ENCODE peak calls at places on chromosomes 1 and 21, in nine cellular contexts. J is tibial nerve, S is mucosa of descending colon, L is A549, C is psoas muscle, O is thoracic aorta, Q is heart left ventricle, F is cardiac muscle cell, N is cardiac fibroblast. E is an unnamed sample.

GRCh38 chr1:82015444-82015843 is 214.7 kb downstream of the ADGRL2 start:
- DNase-seq in F (no peak), L (no peak), C (no peak), Q (no peak), J (no peak), N (no peak), S (no peak), O (no peak), E (no peak)

GRCh38 chr1:100868364-100868995 is 26.2 kb downstream of the EXTL2 start:
- DNase-seq in L (no peak), N (peak; percentile 75), J (no peak), Q (no peak), O (no peak), C (no peak), F (peak; percentile 52), S (no peak), E (peak; percentile 37)

GRCh38 chr1:19365711-19366110 is 53.6 kb downstream of the SLC66A1 start:
- DNase-seq in S (no peak), Q (no peak), J (no peak), F (no peak), C (no peak), N (no peak), L (no peak), O (no peak), E (no peak)

GRCh38 chr21:26473471-26473870 is 99.6 kb downstream of the CYYR1 start:
- DNase-seq in O (no peak), F (no peak), S (no peak), J (no peak), Q (no peak), N (no peak), C (no peak), L (no peak), E (no peak)

GRCh38 chr1:156421062-156421938 is 52.3 kb downstream of the RHBG start:
- DNase-seq in S (peak; percentile 82), Q (peak; percentile 75), J (peak; percentile 55), O (peak; percentile 31), C (peak; percentile 89), F (peak; percentile 89), L (peak; percentile 98), N (peak; percentile 70), E (peak; percentile 77)

GRCh38 chr1:92709738-92710137 is 75.2 kb downstream of the EVI5 start:
- DNase-seq in N (peak; percentile 84), O (no peak), F (no peak), J (no peak), C (no peak), L (no peak), S (no peak), Q (no peak), E (peak; percentile 58)

GRCh38 chr1:20386682-20387081 is 96.0 kb downstream of the VWA5B1 start:
- DNase-seq in Q (no peak), L (no peak), F (no peak), O (no peak), S (no peak), C (no peak), N (no peak), J (no peak), E (no peak)

GRCh38 chr21:44533891-44534627 is 5.9 kb downstream of the KRTAP10-1 start:
- DNase-seq in N (no peak), Q (peak; percentile 22), F (no peak), S (peak; percentile 47), C (no peak), J (no peak), O (no peak), L (no peak), E (no peak)

GRCh38 chr21:18840239-18840638 is 436.7 kb upstream of the TMPRSS15 start:
- DNase-seq in C (no peak), N (peak; percentile 16), O (no peak), J (no peak), L (no peak), S (no peak), Q (no peak), F (no peak), E (no peak)

GRCh38 chr1:112444269-112444668 is 48.3 kb downstream of the CTTNBP2NL start:
- DNase-seq in L (no peak), F (no peak), C (no peak), J (no peak), O (no peak), N (peak; percentile 77), S (no peak), Q (no peak), E (peak; percentile 75)

GRCh38 chr1:89262643-89263042 is 10.0 kb downstream of the GBP5 start:
- DNase-seq in N (peak; percentile 72), S (no peak), J (no peak), L (no peak), Q (no peak), C (no peak), F (no peak), O (no peak), E (peak; percentile 2)

GRCh38 chr1:41713557-41714327 is 205.0 kb downstream of the HIVEP3 start:
- DNase-seq in C (no peak), Q (no peak), S (no peak), J (no peak), O (no peak), L (peak; percentile 7), N (peak; percentile 80), F (no peak), E (peak; percentile 92)

GRCh38 chr21:37758997-37759396 is 157.3 kb downstream of the KCNJ6 start:
- DNase-seq in Q (no peak), N (peak; percentile 59), S (no peak), C (no peak), O (no peak), L (peak; percentile 23), J (no peak), F (peak; percentile 64), E (peak; percentile 34)

GRCh38 chr1:115813735-115814134 is 27.2 kb downstream of the NHLH2 start:
- DNase-seq in Q (no peak), N (no peak), L (no peak), C (no peak), O (no peak), F (no peak), J (no peak), S (no peak), E (no peak)

GRCh38 chr1:60342569-60342968 is 269.0 kb upstream of the C1orf87 start:
- DNase-seq in F (no peak), O (no peak), N (no peak), L (no peak), J (no peak), S (no peak), C (no peak), Q (no peak), E (peak; percentile 7)

GRCh38 chr1:185520188-185520935 is 203.3 kb upstream of the IVNS1ABP start:
- DNase-seq in J (no peak), N (peak; percentile 64), O (no peak), C (no peak), L (no peak), F (no peak), S (no peak), Q (no peak), E (peak; percentile 37)

GRCh38 chr1:65509912-65510680 is 89.6 kb downstream of the LEPR start:
- DNase-seq in S (no peak), N (peak; percentile 64), F (no peak), C (no peak), L (no peak), O (no peak), Q (no peak), J (no peak), E (peak; percentile 78)

GRCh38 chr1:175679931-175680652 is 63.3 kb downstream of the TNR start:
- DNase-seq in F (no peak), L (no peak), N (no peak), C (no peak), Q (no peak), S (no peak), J (no peak), O (no peak), E (no peak)

DNA sequence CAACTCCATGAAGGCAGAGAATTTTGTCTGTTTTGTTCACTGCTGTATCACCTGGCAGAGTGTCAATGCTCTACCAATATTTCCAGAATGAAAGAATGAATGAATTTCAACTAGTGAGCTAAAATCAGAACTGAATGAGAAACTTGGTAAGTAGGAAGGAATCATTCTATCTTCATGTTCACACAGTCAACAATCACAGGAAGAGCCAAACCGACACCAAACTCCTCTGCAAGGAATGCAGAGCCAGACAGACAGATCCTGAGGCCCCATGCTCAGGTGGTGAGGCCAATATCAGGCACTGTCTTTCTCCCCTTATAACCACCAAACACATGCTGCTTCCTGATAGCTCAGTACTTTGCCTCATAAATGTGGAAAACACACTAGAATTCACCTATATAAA is 139.1 kb downstream of the SLC45A1 start:
- DNase-seq in Q (no peak), C (no peak), F (no peak), S (no peak), N (peak; percentile 23), O (no peak), J (no peak), L (no peak), E (peak; percentile 20)
- H3K4me3 ChIP-seq in Q (no peak overlapping the region), C (no peak overlapping the region), F (no peak overlapping the region), S (no peak overlapping the region), N (no peak overlapping the region), O (no peak overlapping the region), J (no peak overlapping the region), L (no peak overlapping the region), E (no peak overlapping the region)

DNA sequence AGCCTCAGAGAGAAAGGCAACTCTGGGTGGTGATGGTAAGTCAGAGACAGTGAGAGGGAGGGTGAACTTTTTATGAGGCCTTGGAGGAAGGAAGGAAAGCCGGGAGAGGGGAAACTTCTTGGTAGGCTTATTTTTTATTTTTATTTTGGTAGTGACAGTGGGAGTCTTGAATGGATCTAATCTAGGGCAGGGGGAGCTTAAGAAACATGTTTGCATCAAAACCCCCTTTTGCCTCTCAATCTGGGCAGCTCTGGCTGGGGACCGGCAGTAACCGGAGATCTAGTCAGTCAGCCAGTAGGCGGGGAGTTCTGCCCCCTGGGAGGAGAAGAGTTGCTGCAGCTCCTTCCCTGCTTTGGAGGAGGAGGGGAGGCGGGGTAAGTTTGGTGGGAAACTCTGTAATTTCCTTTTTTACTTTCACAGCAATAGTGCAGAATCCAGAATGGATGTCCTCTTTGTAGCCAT is at the start of gene C1orf54:
- DNase-seq in C (peak; percentile 80), L (no peak), O (no peak), J (peak; percentile 74), F (peak; percentile 68), S (no peak), Q (peak; percentile 80), N (peak; percentile 73), E (peak; percentile 48)
- TF ChIP-seq CTCF in C (no peak), L (no peak), O (peak; percentile 11), J (no peak), F (peak; percentile 35), S (no peak), Q (no peak), N (peak; percentile 31), E (peak; percentile 5)

GRCh38 chr1:150563340-150564038 is 14.3 kb downstream of the ADAMTSL4 start:
- DNase-seq in O (no peak), N (peak; percentile 56), S (peak; percentile 80), F (no peak), C (no peak), L (no peak), J (no peak), Q (peak; percentile 80), E (no peak)
- H3K4me3 ChIP-seq in O (peak overlapping the region; percentile 71), N (no peak overlapping the region), S (no peak overlapping the region), F (no peak overlapping the region), C (peak overlapping the region; percentile 71), L (no peak overlapping the region), J (no peak overlapping the region), Q (no peak overlapping the region), E (no peak overlapping the region)

DNA sequence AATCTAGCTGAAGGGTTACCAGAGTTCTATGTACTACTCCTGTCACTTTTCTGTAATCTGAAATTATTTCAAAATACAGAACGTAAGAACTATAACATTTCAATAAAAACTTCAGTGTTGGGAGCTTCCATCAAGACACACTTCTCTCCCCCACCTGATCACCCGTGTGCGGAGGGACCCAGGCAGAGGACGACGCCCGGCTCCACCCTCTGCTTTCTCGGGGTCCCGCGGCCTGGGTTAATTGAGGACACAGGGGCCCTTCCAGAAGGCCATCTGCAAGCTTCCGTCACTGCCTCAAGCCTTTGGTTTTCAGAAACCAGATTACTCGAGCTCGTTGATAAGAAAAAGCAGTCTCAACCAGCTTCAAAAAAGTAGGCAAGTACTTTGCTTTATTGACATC is 27.8 kb downstream of the RIPK4 start:
- DNase-seq in S (peak; percentile 7), C (peak; percentile 13), N (no peak), Q (no peak), J (no peak), L (no peak), F (no peak), O (no peak), E (no peak)
- TF ChIP-seq CTCF in S (no peak), C (no peak), N (no peak), Q (no peak), J (no peak), L (no peak), F (no peak), O (no peak), E (no peak)